ENCODE peak calls at places on chromosomes 4 and X, in five cellular contexts. L is nephron progenitor cell, C is uterus, O is AG09319, F is osteocyte. Y is an unnamed sample.

GRCh38 chrX:1592128-1592862 is 891 bp downstream of the AKAP17A start:
- DNase-seq in L (peak), C (no peak), O (no peak), F (peak), Y (no peak)

GRCh38 chr4:125358453-125358852 is 43.7 kb downstream of the FAT4 start:
- DNase-seq in L (no peak), C (no peak), O (no peak), F (no peak), Y (no peak)

GRCh38 chr4:151822331-151822730 is 61.5 kb upstream of the GATB start:
- DNase-seq in L (no peak), C (no peak), O (no peak), F (no peak), Y (no peak)

GRCh38 chr4:123555500-123556273 is 159.1 kb downstream of the SPRY1 start:
- DNase-seq in L (peak), C (peak), O (peak), F (peak), Y (peak)

GRCh38 chr4:69092190-69092589 is 4.1 kb upstream of the UGT2B7 start:
- DNase-seq in L (no peak), C (no peak), O (no peak), F (no peak), Y (no peak)

GRCh38 chrX:65528705-65529340 is 5.8 kb downstream of the LAS1L start:
- DNase-seq in L (peak), C (peak), O (no peak), F (no peak), Y (no peak)

GRCh38 chr4:2377241-2377640 is 41.2 kb downstream of the ZFYVE28 start:
- DNase-seq in L (no peak), C (no peak), O (no peak), F (no peak), Y (no peak)

GRCh38 chrX:153400146-153401132 is 711 bp downstream of the PNMA6E start:
- DNase-seq in L (peak), C (no peak), O (no peak), F (no peak), Y (no peak)

GRCh38 chr4:106062452-106062875 is 167.2 kb downstream of the NPNT start:
- DNase-seq in L (no peak), C (no peak), O (peak), F (no peak), Y (no peak)

GRCh38 chr4:88283661-88284377 is 542 bp downstream of the PPM1K start:
- DNase-seq in L (peak), C (peak), O (no peak), F (peak), Y (peak)
- TF ChIP-seq CTCF in L (no peak), C (no peak), O (no peak), F (no peak), Y (no peak)

GRCh38 chr4:10893417-10893816 is 208.8 kb upstream of the CLNK start:
- DNase-seq in L (peak), C (no peak), O (no peak), F (no peak), Y (no peak)
- TF ChIP-seq CTCF in L (peak), C (no peak), O (no peak), F (peak), Y (peak)

GRCh38 chr4:15197005-15197404 is 194.7 kb downstream of the CPEB2 start:
- DNase-seq in L (peak), C (no peak), O (no peak), F (no peak), Y (no peak)
- TF ChIP-seq CTCF in L (peak), C (no peak), O (peak), F (peak), Y (peak)

DNA sequence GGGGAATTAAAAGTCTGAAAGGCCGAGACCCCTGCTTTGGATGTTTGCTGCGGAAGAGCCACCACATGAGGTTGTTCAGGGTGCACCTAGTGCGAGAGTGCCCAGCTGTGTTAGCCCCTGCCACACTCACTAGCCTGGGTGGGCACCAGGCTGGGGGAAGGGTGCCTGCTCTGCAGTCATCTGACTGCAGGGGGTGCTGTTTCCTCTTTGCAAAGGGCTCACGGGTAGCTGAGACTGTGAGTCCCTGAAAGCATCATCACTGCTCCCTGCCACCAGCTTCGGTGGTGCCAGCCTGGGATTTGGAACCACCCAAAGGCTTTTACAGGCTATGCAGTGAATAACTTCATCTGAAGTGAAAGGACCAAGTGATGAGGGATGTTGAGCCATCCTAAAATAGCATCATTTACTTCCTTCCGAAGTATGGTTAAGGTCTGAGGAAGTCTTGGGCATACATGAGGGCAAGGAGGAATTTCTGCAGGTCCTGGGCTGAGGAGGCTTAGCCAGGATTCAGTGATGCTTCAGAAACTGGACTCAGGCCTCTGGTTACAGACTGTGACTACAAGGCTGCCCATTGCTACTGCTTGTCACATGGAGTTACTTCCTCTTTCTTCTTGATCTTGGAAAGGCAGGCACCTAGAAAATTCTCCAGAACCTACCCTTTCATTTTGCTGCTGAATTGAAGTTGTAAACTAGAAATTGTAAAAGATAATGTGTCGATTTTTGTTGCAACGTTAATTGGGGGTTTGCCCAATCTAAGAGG is 293.2 kb upstream of the PRPS2 start:
- DNase-seq in L (peak), C (no peak), O (no peak), F (no peak), Y (no peak)
- TF ChIP-seq CTCF in L (peak), C (no peak), O (no peak), F (no peak), Y (peak)

GRCh38 chrX:95318882-95319281 is 1365.8 kb upstream of the DIAPH2 start:
- DNase-seq in L (peak), C (no peak), O (no peak), F (no peak), Y (no peak)
- TF ChIP-seq CTCF in L (peak), C (no peak), O (peak), F (no peak), Y (peak)